ENCODE peak calls at places on chromosome 13, in five cellular contexts. I is upper lobe of left lung, U is thoracic aorta, R is heart left ventricle, K is GM23248. V is an unnamed sample.

GRCh38 chr13:95865080-95865597 is 188.1 kb downstream of the UGGT2 start:
- DNase-seq in U (no peak), I (no peak), K (no peak), R (no peak), V (no peak)

GRCh38 chr13:50722437-50723125 is 120.9 kb downstream of the DLEU7 start:
- DNase-seq in R (no peak), I (no peak), K (peak; percentile 21), U (no peak), V (no peak)

GRCh38 chr13:38862443-38862842 is 128.2 kb downstream of the STOML3 start:
- DNase-seq in R (no peak), I (no peak), K (no peak), U (no peak), V (no peak)

GRCh38 chr13:47672982-47673670 is 327.9 kb downstream of the SUCLA2 start:
- DNase-seq in U (no peak), R (no peak), K (peak; percentile 94), I (no peak), V (peak; percentile 56)

GRCh38 chr13:52787212-52787611 is 47.6 kb upstream of the CNMD start:
- DNase-seq in R (no peak), I (no peak), U (no peak), K (no peak), V (no peak)

GRCh38 chr13:62320129-62320724 is 904.6 kb upstream of the PCDH20 start:
- DNase-seq in K (peak; percentile 36), I (no peak), U (no peak), R (no peak), V (peak; percentile 24)

GRCh38 chr13:105436946-105437345 is 1098.5 kb downstream of the EFNB2 start:
- DNase-seq in K (no peak), R (no peak), U (no peak), I (no peak), V (no peak)

GRCh38 chr13:110716235-110716505 is 2.7 kb downstream of the ING1 start:
- DNase-seq in U (no peak), I (peak; percentile 42), K (peak; percentile 66), R (peak; percentile 73), V (peak; percentile 6)

GRCh38 chr13:19618925-19619324 is 14.5 kb upstream of the MPHOSPH8 start:
- DNase-seq in K (peak; percentile 54), U (no peak), I (no peak), R (no peak), V (peak; percentile 39)

GRCh38 chr13:110644892-110645521 is 29.7 kb downstream of the NAXD start:
- DNase-seq in U (no peak), I (peak; percentile 68), R (peak; percentile 81), K (peak; percentile 73), V (peak; percentile 48)

GRCh38 chr13:83943530-83944279 is 61.4 kb upstream of the SLITRK1 start:
- DNase-seq in I (no peak), K (no peak), R (no peak), U (no peak), V (no peak)

GRCh38 chr13:105997436-105998232 is 537.8 kb downstream of the EFNB2 start:
- DNase-seq in K (peak; percentile 54), I (no peak), U (no peak), R (no peak), V (no peak)

GRCh38 chr13:44627441-44627840 is 51.3 kb upstream of the TSC22D1 start:
- DNase-seq in U (no peak), R (no peak), K (peak; percentile 43), I (no peak), V (no peak)

GRCh38 chr13:109743706-109744453 is 42.5 kb downstream of the IRS2 start:
- DNase-seq in I (no peak), K (peak; percentile 63), R (no peak), U (no peak), V (peak; percentile 42)

GRCh38 chr13:70080030-70080429 is 27.6 kb upstream of the ATXN8OS start:
- DNase-seq in R (no peak), U (no peak), I (no peak), K (no peak), V (no peak)

GRCh38 chr13:24218977-24219376 is 58.5 kb downstream of the SPATA13 start:
- DNase-seq in R (no peak), I (no peak), U (no peak), K (no peak), V (no peak)

GRCh38 chr13:24220086-24220703 is 59.7 kb downstream of the SPATA13 start:
- DNase-seq in R (no peak), U (peak; percentile 33), K (peak; percentile 92), I (peak; percentile 55), V (peak; percentile 82)

GRCh38 chr13:24223341-24224231 is 63.1 kb downstream of the SPATA13 start:
- DNase-seq in I (no peak), U (no peak), R (no peak), K (no peak), V (no peak)

GRCh38 chr13:24222756-24223155 is 62.2 kb downstream of the SPATA13 start:
- DNase-seq in I (no peak), U (no peak), R (no peak), K (no peak), V (no peak)

GRCh38 chr13:24221007-24221406 is 60.5 kb downstream of the SPATA13 start:
- DNase-seq in R (no peak), U (no peak), K (no peak), I (no peak), V (no peak)
- H3K36me3 ChIP-seq in R (no peaks in the 10 kb centered on the region), U (no peaks in the 10 kb centered on the region), K (no peaks in the 10 kb centered on the region), I (peaks cover 5% of the 10 kb centered on the region), V (no peaks in the 10 kb centered on the region)

GRCh38 chr13:35723820-35724219 is 247.3 kb upstream of the MAB21L1 start:
- DNase-seq in I (no peak), R (no peak), K (peak; percentile 79), U (no peak), V (peak; percentile 78)
- H3K4me3 ChIP-seq in I (no peak overlapping the region), R (no peak overlapping the region), K (peak overlapping the region; percentile 36), U (no peak overlapping the region), V (no peak overlapping the region)

GRCh38 chr13:99958402-99959126 is 13.0 kb downstream of the ZIC5 start:
- DNase-seq in K (no peak), U (no peak), I (no peak), R (no peak), V (no peak)

GRCh38 chr13:99960663-99961440 is 10.7 kb downstream of the ZIC5 start:
- DNase-seq in R (no peak), U (no peak), I (no peak), K (no peak), V (no peak)

GRCh38 chr13:99959538-99960230 is 11.9 kb downstream of the ZIC5 start:
- DNase-seq in U (no peak), K (peak; percentile 37), I (no peak), R (no peak), V (no peak)

GRCh38 chr13:99956473-99957349 is 14.9 kb downstream of the ZIC5 start:
- DNase-seq in U (no peak), K (peak; percentile 28), R (no peak), I (no peak), V (no peak)

DNA sequence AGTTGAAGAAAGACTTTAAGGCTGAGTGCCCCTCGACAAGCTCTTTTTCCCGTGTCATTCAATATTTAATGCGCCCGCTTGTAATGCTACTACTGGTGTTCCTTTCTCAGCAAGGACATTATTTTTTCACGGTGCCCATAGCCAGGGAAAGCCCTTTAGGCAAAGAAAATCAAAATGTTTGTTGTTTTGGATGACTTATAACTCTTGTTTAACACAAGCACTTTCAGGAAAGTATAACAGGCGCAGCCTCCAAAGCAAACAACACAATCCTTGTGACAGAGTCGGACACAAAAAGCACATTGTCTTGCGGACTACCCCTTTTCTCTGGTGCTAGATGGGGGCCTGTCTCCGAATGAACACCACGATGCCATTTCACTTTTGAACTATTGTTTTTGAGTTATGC is 12.4 kb downstream of the ZIC5 start:
- DNase-seq in I (no peak), K (no peak), U (no peak), R (no peak), V (no peak)
- H3K27me3 ChIP-seq in I (peaks cover 53% of the 10 kb centered on the region), K (peaks cover 97% of the 10 kb centered on the region), U (peaks cover 65% of the 10 kb centered on the region), R (peaks cover 99% of the 10 kb centered on the region), V (peaks cover 7% of the 10 kb centered on the region)

GRCh38 chr13:27432180-27432579 is 7.8 kb downstream of the GTF3A start:
- DNase-seq in I (no peak), U (no peak), K (no peak), R (no peak), V (no peak)
- H3K36me3 ChIP-seq in I (peaks cover 69% of the 10 kb centered on the region), U (peaks cover 34% of the 10 kb centered on the region), K (peaks cover 52% of the 10 kb centered on the region), R (peaks cover 96% of the 10 kb centered on the region), V (peaks cover 35% of the 10 kb centered on the region)

GRCh38 chr13:88068975-88069374 is 397.8 kb downstream of the SLITRK5 start:
- DNase-seq in U (no peak), R (peak; percentile 28), I (no peak), K (no peak), V (no peak)

GRCh38 chr13:88066847-88067246 is 395.7 kb downstream of the SLITRK5 start:
- DNase-seq in R (no peak), U (no peak), I (no peak), K (no peak), V (no peak)

GRCh38 chr13:88068316-88068715 is 397.1 kb downstream of the SLITRK5 start:
- DNase-seq in U (no peak), K (peak; percentile 0), I (no peak), R (no peak), V (no peak)

GRCh38 chr13:88063741-88064140 is 392.6 kb downstream of the SLITRK5 start:
- DNase-seq in K (no peak), I (no peak), U (no peak), R (no peak), V (no peak)
- H3K4me3 ChIP-seq in K (no peak overlapping the region), I (no peak overlapping the region), U (no peak overlapping the region), R (no peak overlapping the region), V (no peak overlapping the region)

DNA sequence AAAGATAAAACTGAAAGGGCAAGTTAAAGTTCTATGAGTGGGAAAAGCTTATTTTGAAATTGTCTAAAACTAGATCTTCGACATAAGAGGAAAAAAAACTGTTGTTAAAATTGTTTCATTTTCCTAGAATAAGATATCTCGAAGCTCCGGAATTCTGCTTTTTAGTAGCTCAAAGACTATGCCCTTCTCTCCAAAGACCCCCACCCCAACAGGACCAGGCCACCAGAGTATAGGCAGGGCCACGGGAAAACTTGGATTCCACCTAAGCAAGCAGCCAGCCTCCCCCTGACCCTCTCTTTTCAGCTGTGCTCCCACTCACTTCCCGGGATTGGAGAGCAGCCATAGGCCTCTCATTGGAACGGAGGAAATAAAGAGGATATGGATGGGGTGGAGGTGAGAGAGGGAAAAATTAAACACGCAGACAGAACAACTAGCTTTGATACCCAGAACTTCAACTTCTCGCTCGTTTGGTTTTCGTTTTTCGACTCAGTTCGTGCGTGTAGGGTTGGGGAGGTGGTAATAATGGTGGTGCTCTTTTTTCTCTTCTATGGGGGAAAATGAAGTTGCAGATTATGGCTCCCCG is 2.9 kb downstream of the POU4F1 start:
- DNase-seq in R (no peak), I (no peak), U (no peak), K (no peak), V (no peak)
- H3K27me3 ChIP-seq in R (peaks cover 94% of the 10 kb centered on the region), I (peaks cover 89% of the 10 kb centered on the region), U (peaks cover 52% of the 10 kb centered on the region), K (peaks cover 88% of the 10 kb centered on the region), V (peaks cover 93% of the 10 kb centered on the region)

DNA sequence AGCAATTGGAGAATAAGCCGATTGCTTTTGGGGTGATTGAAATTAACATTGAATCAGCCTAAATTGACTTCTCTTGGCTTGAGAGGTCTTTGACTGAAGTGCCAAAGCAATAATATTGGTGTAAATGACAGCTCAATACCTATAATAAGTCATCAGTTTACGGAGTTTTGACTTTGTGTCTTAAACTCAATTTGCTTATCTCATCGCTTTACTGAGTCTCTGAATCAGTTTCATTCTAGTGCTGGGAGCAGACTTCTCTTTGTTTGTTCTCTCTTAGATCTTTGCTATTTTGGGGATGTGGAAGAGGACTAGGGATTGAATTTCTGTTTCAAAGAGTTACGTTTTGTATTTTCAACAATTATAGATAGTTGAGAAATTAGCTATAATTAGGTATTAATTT is 7.1 kb downstream of the RFC3 start:
- DNase-seq in I (no peak), R (no peak), U (no peak), K (no peak), V (no peak)
- H3K36me3 ChIP-seq in I (peaks cover 5% of the 10 kb centered on the region), R (peaks cover 51% of the 10 kb centered on the region), U (no peaks in the 10 kb centered on the region), K (no peaks in the 10 kb centered on the region), V (no peaks in the 10 kb centered on the region)

V was measured in brain microvascular endothelial cell.